ENCODE peak calls at places on chromosomes 3 and 15, in seven cellular contexts. L is uterus; N is activated CD8-positive, alpha-beta memory T cell treated with anti-CD3 and anti-CD28 coated beads, Interleukin-2, amount 50 U/mL, for 4 hours; W is stromal cell of bone marrow; P is stimulated activated CD4-positive, alpha-beta T cell treated with anti-CD3 and anti-CD28 coated beads, Interleukin-2, amount 100 ng/mL, for 48 hours; U is activated effector memory CD4-positive, alpha-beta T cell treated with Interleukin-2 at 50 U/mL for 16 hours; M is left ventricle myocardium superior. O is an unnamed sample.

GRCh38 chr3:20405731-20406130 is 219.7 kb upstream of the SGO1 start:
- DNase-seq in L (no peak), N (no peak), W (peak; percentile 64), P (no peak), U (no peak), M (no peak), O (no peak)

GRCh38 chr3:188345223-188345622 is 191.3 kb downstream of the LPP start:
- DNase-seq in L (no peak), N (no peak), W (no peak), P (no peak), U (no peak), M (no peak), O (no peak)

GRCh38 chr3:127011270-127011992 is 28.5 kb downstream of the PLXNA1 start:
- DNase-seq in L (peak; percentile 55), N (no peak), W (peak; percentile 50), P (no peak), U (no peak), M (peak; percentile 62), O (no peak)

GRCh38 chr3:43629254-43629653 is 7.4 kb upstream of the ANO10 start:
- DNase-seq in L (no peak), N (no peak), W (no peak), P (no peak), U (no peak), M (no peak), O (no peak)

GRCh38 chr3:63351159-63352007 is 73.3 kb downstream of the SYNPR start:
- DNase-seq in L (no peak), N (no peak), W (peak; percentile 49), P (no peak), U (no peak), M (no peak), O (no peak)

GRCh38 chr3:36579746-36580145 is 184.6 kb downstream of the DCLK3 start:
- DNase-seq in L (no peak), N (no peak), W (no peak), P (no peak), U (no peak), M (no peak), O (no peak)

GRCh38 chr3:165185707-165186327 is 10.4 kb downstream of the SLITRK3 start:
- DNase-seq in L (peak; percentile 45), N (no peak), W (peak; percentile 21), P (peak; percentile 20), U (no peak), M (no peak), O (no peak)

GRCh38 chr3:172103724-172104123 is 64.3 kb downstream of the FNDC3B start:
- DNase-seq in L (no peak), N (no peak), W (no peak), P (no peak), U (no peak), M (no peak), O (no peak)

GRCh38 chr3:2643606-2644005 is 466.6 kb downstream of the IL5RA start:
- DNase-seq in L (no peak), N (no peak), W (no peak), P (no peak), U (no peak), M (no peak), O (no peak)

GRCh38 chr15:67972377-67972776 is 81.7 kb upstream of the PIAS1 start:
- DNase-seq in L (no peak), N (no peak), W (no peak), P (no peak), U (no peak), M (no peak), O (no peak)

GRCh38 chr15:57537072-57537471 is 54.6 kb upstream of the MYZAP start:
- DNase-seq in L (peak; percentile 53), N (no peak), W (peak; percentile 84), P (no peak), U (no peak), M (no peak), O (no peak)

GRCh38 chr15:29055876-29056275 is 170.1 kb downstream of the APBA2 start:
- DNase-seq in L (no peak), N (no peak), W (no peak), P (no peak), U (no peak), M (no peak), O (no peak)

GRCh38 chr3:177820683-177821316 is 623.5 kb upstream of the TBL1XR1 start:
- DNase-seq in L (no peak), N (no peak), W (no peak), P (no peak), U (no peak), M (no peak), O (peak; percentile 19)

GRCh38 chr3:176946169-176946568 is 251.1 kb downstream of the TBL1XR1 start:
- DNase-seq in L (no peak), N (no peak), W (no peak), P (no peak), U (no peak), M (no peak), O (no peak)

GRCh38 chr3:11480663-11481298 is 162.9 kb downstream of the VGLL4 start:
- DNase-seq in L (peak; percentile 78), N (no peak), W (no peak), P (no peak), U (no peak), M (no peak), O (no peak)

GRCh38 chr15:45802140-45802539 is 167.3 kb downstream of the SQOR start:
- DNase-seq in L (no peak), N (no peak), W (no peak), P (no peak), U (no peak), M (no peak), O (no peak)

GRCh38 chr3:129281726-129282125 is 3.1 kb downstream of the HMCES start:
- DNase-seq in L (no peak), N (no peak), W (no peak), P (no peak), U (no peak), M (no peak), O (no peak)

GRCh38 chr3:30904986-30905385 is 10.5 kb upstream of the GADL1 start:
- DNase-seq in L (no peak), N (no peak), W (no peak), P (no peak), U (no peak), M (no peak), O (no peak)

GRCh38 chr3:36741285-36741684 is 23.1 kb downstream of the DCLK3 start:
- DNase-seq in L (no peak), N (no peak), W (peak; percentile 18), P (no peak), U (no peak), M (no peak), O (no peak)

GRCh38 chr15:76163429-76164020 is 103.7 kb downstream of the TMEM266 start:
- DNase-seq in L (peak; percentile 82), N (no peak), W (no peak), P (no peak), U (no peak), M (peak; percentile 88), O (no peak)

GRCh38 chr15:88656760-88657221 is 18.0 kb downstream of the ISG20 start:
- DNase-seq in L (no peak), N (no peak), W (no peak), P (no peak), U (no peak), M (no peak), O (peak; percentile 85)

O was measured in stimulated activated naive B cell treated with anti-CD40 and anti-IgM and Interleukin-4, amounts not matched to agents 10 μg/mL and 1 μg/mL and 100 μg/mL, for 72 hours.